ENCODE peak calls at places on chromosome 7, in ten cellular contexts. H, I, R, J, W, D, Q, Y, V and O are unnamed samples.

GRCh38 chr7:1872191-1873069 is 202.4 kb downstream of the ELFN1 start:
- DNase-seq in H (no peak), J (no peak), R (no peak), V (no peak), D (no peak), I (no peak), W (no peak), Q (no peak), Y (no peak), O (no peak)

GRCh38 chr7:111654414-111654813 is 92.1 kb upstream of the IMMP2L start:
- DNase-seq in I (no peak), D (no peak), H (no peak), Y (no peak), J (no peak), V (no peak), R (no peak), Q (no peak), W (no peak), O (no peak)

GRCh38 chr7:135160098-135160857 is 10.2 kb downstream of the CYREN start:
- DNase-seq in V (peak), W (no peak), D (no peak), Q (no peak), R (no peak), I (no peak), Y (no peak), H (no peak), J (no peak), O (no peak)

GRCh38 chr7:81333004-81333403 is 414.2 kb upstream of the SEMA3C start:
- DNase-seq in V (no peak), Q (no peak), R (no peak), I (no peak), H (no peak), D (no peak), J (no peak), Y (no peak), W (no peak), O (no peak)

GRCh38 chr7:81111781-81112540 is 193.1 kb upstream of the SEMA3C start:
- DNase-seq in Q (peak), R (no peak), J (no peak), I (no peak), Y (no peak), D (no peak), V (no peak), H (no peak), W (no peak), O (no peak)

GRCh38 chr7:85806321-85806720 is 619.5 kb upstream of the SEMA3D start:
- DNase-seq in W (no peak), V (no peak), R (no peak), Q (no peak), D (no peak), Y (peak), I (no peak), J (no peak), H (no peak), O (no peak)

GRCh38 chr7:80127412-80128150 is 7.0 kb upstream of the GNAI1 start:
- DNase-seq in W (no peak), J (no peak), D (no peak), V (no peak), I (no peak), H (no peak), R (no peak), Q (peak), Y (peak), O (no peak)

GRCh38 chr7:149154021-149154420 is 6.8 kb downstream of the ZNF398 start:
- DNase-seq in V (no peak), I (no peak), Q (no peak), R (no peak), Y (no peak), J (no peak), D (no peak), H (no peak), W (no peak), O (no peak)

GRCh38 chr7:151568951-151569652 is 49.4 kb upstream of the RHEB start:
- DNase-seq in R (no peak), D (no peak), H (no peak), J (no peak), Y (no peak), W (no peak), Q (no peak), V (no peak), I (no peak), O (no peak)

GRCh38 chr7:64872351-64872750 is 30.7 kb upstream of the ZNF273 start:
- DNase-seq in Q (no peak), J (no peak), H (no peak), R (no peak), D (no peak), Y (no peak), V (no peak), W (no peak), I (no peak), O (peak)

GRCh38 chr7:7201583-7202374 is 19.4 kb downstream of the C1GALT1 start:
- DNase-seq in W (peak), J (no peak), I (peak), D (no peak), R (peak), H (no peak), Y (no peak), V (no peak), Q (no peak), O (no peak)

GRCh38 chr7:120992272-120993010 is 3.9 kb downstream of the CPED1 start:
- DNase-seq in H (no peak), W (no peak), D (no peak), I (no peak), J (no peak), R (no peak), Y (no peak), Q (no peak), V (no peak), O (no peak)